ENCODE peak calls at places on chromosomes 16 and 17, in six cellular contexts. One of them, this sample, is unnamed. For H3K4me1, the result is how much of the 10 kb centered on the place peaks cover.

GRCh38 chr17:75940727-75941441 is at the start of gene FBF1:
- DNase-seq in endothelial cell of umbilical vein: peak
- DNase-seq in PC-9: peak
- DNase-seq in heart right ventricle: peak
- DNase-seq in prostate gland: peak
- DNase-seq in heart left ventricle: peak
- DNase-seq in this sample: peak

GRCh38 chr17:80673152-80673920 is 128.7 kb downstream of the RPTOR start:
- DNase-seq in endothelial cell of umbilical vein: peak
- DNase-seq in PC-9: no peak
- DNase-seq in heart right ventricle: no peak
- DNase-seq in prostate gland: no peak
- DNase-seq in heart left ventricle: no peak
- DNase-seq in this sample: no peak

GRCh38 chr16:11004957-11005610 is 60.7 kb downstream of the CLEC16A start:
- DNase-seq in endothelial cell of umbilical vein: no peak
- DNase-seq in PC-9: no peak
- DNase-seq in heart right ventricle: no peak
- DNase-seq in prostate gland: no peak
- DNase-seq in heart left ventricle: no peak
- DNase-seq in this sample: no peak

GRCh38 chr16:20867585-20867984 is 32.6 kb downstream of the DCUN1D3 start:
- DNase-seq in endothelial cell of umbilical vein: no peak
- DNase-seq in PC-9: no peak
- DNase-seq in heart right ventricle: no peak
- DNase-seq in prostate gland: no peak
- DNase-seq in heart left ventricle: no peak
- DNase-seq in this sample: no peak

GRCh38 chr16:27748868-27749546 is 199.1 kb downstream of the KATNIP start:
- DNase-seq in endothelial cell of umbilical vein: peak
- DNase-seq in PC-9: peak
- DNase-seq in heart right ventricle: no peak
- DNase-seq in prostate gland: peak
- DNase-seq in heart left ventricle: peak
- DNase-seq in this sample: no peak

GRCh38 chr17:55086635-55087058 is 118.1 kb downstream of the STXBP4 start:
- DNase-seq in endothelial cell of umbilical vein: peak
- DNase-seq in PC-9: peak
- DNase-seq in heart right ventricle: no peak
- DNase-seq in prostate gland: no peak
- DNase-seq in heart left ventricle: no peak
- DNase-seq in this sample: no peak

GRCh38 chr17:40322417-40323315 is 13.7 kb downstream of the RARA start:
- DNase-seq in endothelial cell of umbilical vein: peak
- DNase-seq in PC-9: peak
- DNase-seq in heart right ventricle: peak
- DNase-seq in prostate gland: no peak
- DNase-seq in heart left ventricle: peak
- DNase-seq in this sample: peak

GRCh38 chr17:79613195-79613517 is 2.3 kb upstream of the RBFOX3 start:
- DNase-seq in endothelial cell of umbilical vein: no peak
- DNase-seq in PC-9: no peak
- DNase-seq in heart right ventricle: no peak
- DNase-seq in prostate gland: no peak
- DNase-seq in heart left ventricle: peak
- DNase-seq in this sample: no peak

GRCh38 chr16:2196162-2196980 is at the start of gene CASKIN1:
- DNase-seq in endothelial cell of umbilical vein: no peak
- DNase-seq in PC-9: no peak
- DNase-seq in heart right ventricle: no peak
- DNase-seq in prostate gland: no peak
- DNase-seq in heart left ventricle: no peak
- DNase-seq in this sample: no peak

GRCh38 chr17:36935681-36936454 is 1.4 kb upstream of the LHX1 start:
- DNase-seq in endothelial cell of umbilical vein: no peak
- DNase-seq in PC-9: peak
- DNase-seq in heart right ventricle: no peak
- DNase-seq in prostate gland: no peak
- DNase-seq in heart left ventricle: no peak
- DNase-seq in this sample: no peak

GRCh38 chr17:41322264-41322902 is 6.9 kb upstream of the KRTAP17-1 start:
- DNase-seq in endothelial cell of umbilical vein: peak
- DNase-seq in PC-9: peak
- DNase-seq in heart right ventricle: no peak
- DNase-seq in prostate gland: peak
- DNase-seq in heart left ventricle: no peak
- DNase-seq in this sample: no peak

GRCh38 chr16:50626868-50627267 is 54.2 kb downstream of the SNX20 start:
- DNase-seq in endothelial cell of umbilical vein: no peak
- DNase-seq in PC-9: no peak
- DNase-seq in heart right ventricle: no peak
- DNase-seq in prostate gland: no peak
- DNase-seq in heart left ventricle: no peak
- DNase-seq in this sample: no peak

GRCh38 chr17:35729405-35729833 is 2.0 kb upstream of the RASL10B start:
- DNase-seq in endothelial cell of umbilical vein: no peak
- DNase-seq in PC-9: no peak
- DNase-seq in heart right ventricle: no peak
- DNase-seq in prostate gland: no peak
- DNase-seq in heart left ventricle: no peak
- DNase-seq in this sample: no peak

GRCh38 chr17:47651704-47652103 is 2.0 kb downstream of the KPNB1 start:
- DNase-seq in endothelial cell of umbilical vein: no peak
- DNase-seq in PC-9: no peak
- DNase-seq in heart right ventricle: no peak
- DNase-seq in prostate gland: no peak
- DNase-seq in heart left ventricle: no peak
- DNase-seq in this sample: no peak
- H3K27ac ChIP-seq in endothelial cell of umbilical vein: no peak
- H3K27ac ChIP-seq in PC-9: no peak
- H3K27ac ChIP-seq in heart right ventricle: no peak
- H3K27ac ChIP-seq in prostate gland: no peak
- H3K27ac ChIP-seq in heart left ventricle: no peak
- H3K27ac ChIP-seq in this sample: no peak

GRCh38 chr16:67966549-67967182 is 1.8 kb downstream of the SLC12A4 start:
- DNase-seq in endothelial cell of umbilical vein: peak
- DNase-seq in PC-9: peak
- DNase-seq in heart right ventricle: peak
- DNase-seq in prostate gland: no peak
- DNase-seq in heart left ventricle: peak
- DNase-seq in this sample: no peak

GRCh38 chr16:67964477-67965131 is 3.8 kb downstream of the SLC12A4 start:
- DNase-seq in endothelial cell of umbilical vein: no peak
- DNase-seq in PC-9: no peak
- DNase-seq in heart right ventricle: no peak
- DNase-seq in prostate gland: no peak
- DNase-seq in heart left ventricle: no peak
- DNase-seq in this sample: no peak

GRCh38 chr16:67967183-67967955 is 1.1 kb downstream of the SLC12A4 start:
- DNase-seq in endothelial cell of umbilical vein: peak
- DNase-seq in PC-9: no peak
- DNase-seq in heart right ventricle: no peak
- DNase-seq in prostate gland: no peak
- DNase-seq in heart left ventricle: no peak
- DNase-seq in this sample: no peak

GRCh38 chr16:67967956-67968439 is 439 bp downstream of the SLC12A4 start:
- DNase-seq in endothelial cell of umbilical vein: peak
- DNase-seq in PC-9: peak
- DNase-seq in heart right ventricle: peak
- DNase-seq in prostate gland: no peak
- DNase-seq in heart left ventricle: peak
- DNase-seq in this sample: no peak

GRCh38 chr16:67965668-67966548 is 2.5 kb downstream of the SLC12A4 start:
- DNase-seq in endothelial cell of umbilical vein: no peak
- DNase-seq in PC-9: peak
- DNase-seq in heart right ventricle: no peak
- DNase-seq in prostate gland: no peak
- DNase-seq in heart left ventricle: no peak
- DNase-seq in this sample: no peak
- H3K4me1 ChIP-seq in endothelial cell of umbilical vein: under half
- H3K4me1 ChIP-seq in PC-9: under half
- H3K4me1 ChIP-seq in heart right ventricle: half or more
- H3K4me1 ChIP-seq in prostate gland: under half
- H3K4me1 ChIP-seq in heart left ventricle: under half
- H3K4me1 ChIP-seq in this sample: under half

GRCh38 chr16:88456356-88457292 is 3.5 kb downstream of the ZFPM1 start:
- DNase-seq in endothelial cell of umbilical vein: no peak
- DNase-seq in PC-9: no peak
- DNase-seq in heart right ventricle: no peak
- DNase-seq in prostate gland: no peak
- DNase-seq in heart left ventricle: no peak
- DNase-seq in this sample: no peak
- TF ChIP-seq CTCF in endothelial cell of umbilical vein: no peak
- TF ChIP-seq CTCF in PC-9: no peak
- TF ChIP-seq CTCF in heart right ventricle: no peak
- TF ChIP-seq CTCF in prostate gland: no peak
- TF ChIP-seq CTCF in heart left ventricle: no peak
- TF ChIP-seq CTCF in this sample: no peak

GRCh38 chr17:9676084-9676483 is 30.8 kb downstream of the USP43 start:
- DNase-seq in endothelial cell of umbilical vein: no peak
- DNase-seq in PC-9: no peak
- DNase-seq in heart right ventricle: no peak
- DNase-seq in prostate gland: no peak
- DNase-seq in heart left ventricle: no peak
- DNase-seq in this sample: no peak
- H3K27ac ChIP-seq in endothelial cell of umbilical vein: no peak
- H3K27ac ChIP-seq in PC-9: peak
- H3K27ac ChIP-seq in heart right ventricle: no peak
- H3K27ac ChIP-seq in prostate gland: no peak
- H3K27ac ChIP-seq in heart left ventricle: no peak
- H3K27ac ChIP-seq in this sample: no peak

GRCh38 chr17:77456951-77457548 is 316.3 kb downstream of the SEC14L1 start:
- DNase-seq in endothelial cell of umbilical vein: no peak
- DNase-seq in PC-9: no peak
- DNase-seq in heart right ventricle: no peak
- DNase-seq in prostate gland: no peak
- DNase-seq in heart left ventricle: no peak
- DNase-seq in this sample: no peak

GRCh38 chr17:77459018-77459755 is 318.4 kb downstream of the SEC14L1 start:
- DNase-seq in endothelial cell of umbilical vein: no peak
- DNase-seq in PC-9: no peak
- DNase-seq in heart right ventricle: no peak
- DNase-seq in prostate gland: no peak
- DNase-seq in heart left ventricle: no peak
- DNase-seq in this sample: no peak

GRCh38 chr17:77456271-77456950 is 315.6 kb downstream of the SEC14L1 start:
- DNase-seq in endothelial cell of umbilical vein: no peak
- DNase-seq in PC-9: no peak
- DNase-seq in heart right ventricle: no peak
- DNase-seq in prostate gland: no peak
- DNase-seq in heart left ventricle: no peak
- DNase-seq in this sample: no peak

GRCh38 chr17:77457572-77458201 is 316.9 kb downstream of the SEC14L1 start:
- DNase-seq in endothelial cell of umbilical vein: no peak
- DNase-seq in PC-9: no peak
- DNase-seq in heart right ventricle: no peak
- DNase-seq in prostate gland: no peak
- DNase-seq in heart left ventricle: no peak
- DNase-seq in this sample: no peak

DNA sequence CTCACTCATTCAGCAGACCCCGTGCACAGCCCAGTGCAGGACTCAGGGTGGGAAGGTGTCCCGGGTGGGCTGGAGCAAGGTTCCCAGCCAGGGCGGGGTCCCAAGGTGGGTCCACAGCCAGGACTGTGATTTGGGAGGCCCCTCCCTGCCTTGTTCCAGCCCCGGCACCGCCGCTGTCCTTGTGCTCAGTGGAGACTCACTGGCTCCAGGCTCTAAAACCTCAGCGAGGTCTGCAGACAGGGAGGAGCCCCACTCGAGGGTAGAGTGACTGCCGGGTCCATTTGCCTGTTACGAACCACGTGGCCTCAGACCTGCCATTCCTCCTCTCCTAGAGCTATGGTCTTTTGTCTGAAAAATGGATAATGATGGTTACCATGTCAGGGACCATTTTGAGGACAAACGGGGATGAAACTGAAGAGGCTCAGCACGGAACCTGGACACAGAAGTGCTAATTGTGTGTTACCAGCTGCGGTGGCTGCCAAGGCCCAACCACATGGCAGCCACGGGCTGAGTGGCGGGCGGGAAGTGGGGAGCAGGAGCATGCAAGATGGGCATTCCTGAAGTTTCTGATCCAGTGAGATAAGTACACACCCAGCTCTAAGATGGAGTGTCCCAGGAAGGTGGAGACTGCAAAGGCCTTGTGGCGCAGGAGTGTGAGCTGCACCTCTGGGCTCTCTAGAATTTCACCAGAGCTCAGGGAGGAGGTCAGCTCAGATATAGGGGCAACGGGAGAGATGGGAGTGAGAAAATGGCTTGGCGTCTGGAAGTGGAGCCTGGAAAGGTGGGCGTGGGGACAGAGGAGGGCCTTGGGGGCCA is 317.6 kb downstream of the SEC14L1 start:
- DNase-seq in endothelial cell of umbilical vein: no peak
- DNase-seq in PC-9: no peak
- DNase-seq in heart right ventricle: no peak
- DNase-seq in prostate gland: no peak
- DNase-seq in heart left ventricle: no peak
- DNase-seq in this sample: no peak
- H3K4me1 ChIP-seq in endothelial cell of umbilical vein: under half
- H3K4me1 ChIP-seq in PC-9: under half
- H3K4me1 ChIP-seq in heart right ventricle: half or more
- H3K4me1 ChIP-seq in prostate gland: under half
- H3K4me1 ChIP-seq in heart left ventricle: under half
- H3K4me1 ChIP-seq in this sample: under half

DNA sequence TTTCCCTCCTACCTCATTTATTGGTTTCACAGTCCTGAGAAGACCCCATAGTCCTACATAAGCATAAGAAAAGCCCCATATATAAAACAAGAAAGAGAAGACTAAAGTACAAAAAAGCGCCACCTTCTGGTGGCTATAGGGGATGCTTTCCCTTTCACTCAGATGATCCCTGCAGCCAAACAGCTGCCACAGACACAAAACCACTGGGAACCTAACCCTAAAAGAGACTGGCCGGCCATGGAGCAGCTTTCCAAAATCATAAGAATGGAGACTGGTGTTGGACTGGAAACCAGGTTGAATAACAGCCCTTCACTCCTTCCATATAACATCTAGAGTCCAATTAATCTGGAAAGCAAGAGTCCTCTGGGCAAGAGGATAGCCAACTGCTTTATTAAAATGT is 11.4 kb downstream of the DYNC1LI2 start:
- DNase-seq in endothelial cell of umbilical vein: peak
- DNase-seq in PC-9: no peak
- DNase-seq in heart right ventricle: no peak
- DNase-seq in prostate gland: no peak
- DNase-seq in heart left ventricle: no peak
- DNase-seq in this sample: no peak
- TF ChIP-seq CTCF in endothelial cell of umbilical vein: peak
- TF ChIP-seq CTCF in PC-9: peak
- TF ChIP-seq CTCF in heart right ventricle: peak
- TF ChIP-seq CTCF in prostate gland: no peak
- TF ChIP-seq CTCF in heart left ventricle: peak
- TF ChIP-seq CTCF in this sample: peak

This sample was measured in thoracic aorta.